ENCODE peak calls at places on chromosomes 16 and 17, in eight cellular contexts. One of them, this sample, is unnamed.

GRCh38 chr17:77529328-77529650 is 388.5 kb downstream of the SEC14L1 start:
- DNase-seq in tibial artery: no peak
- DNase-seq in NCI-H446: no peak
- DNase-seq in activated CD4-positive, CD25-positive, alpha-beta regulatory T cell: no peak
- DNase-seq in mucosa of gallbladder: no peak
- DNase-seq in lower leg skin: no peak
- DNase-seq in foreskin fibroblast: no peak
- DNase-seq in HEK293T: no peak
- DNase-seq in this sample: no peak

GRCh38 chr17:8125947-8126305 is 2.0 kb upstream of the HES7 start:
- DNase-seq in lower leg skin: no peak
- DNase-seq in NCI-H446: no peak
- DNase-seq in HEK293T: no peak
- DNase-seq in foreskin fibroblast: no peak
- DNase-seq in tibial artery: no peak
- DNase-seq in mucosa of gallbladder: no peak
- DNase-seq in activated CD4-positive, CD25-positive, alpha-beta regulatory T cell: no peak
- DNase-seq in this sample: no peak

GRCh38 chr16:81786321-81786720 is 7.2 kb downstream of the PLCG2 start:
- DNase-seq in lower leg skin: no peak
- DNase-seq in HEK293T: no peak
- DNase-seq in NCI-H446: no peak
- DNase-seq in tibial artery: no peak
- DNase-seq in foreskin fibroblast: no peak
- DNase-seq in mucosa of gallbladder: no peak
- DNase-seq in activated CD4-positive, CD25-positive, alpha-beta regulatory T cell: no peak
- DNase-seq in this sample: no peak

GRCh38 chr16:24834459-24835335 is 11.1 kb upstream of the SLC5A11 start:
- DNase-seq in NCI-H446: peak
- DNase-seq in mucosa of gallbladder: peak
- DNase-seq in foreskin fibroblast: peak
- DNase-seq in tibial artery: no peak
- DNase-seq in HEK293T: peak
- DNase-seq in lower leg skin: no peak
- DNase-seq in activated CD4-positive, CD25-positive, alpha-beta regulatory T cell: no peak
- DNase-seq in this sample: no peak

GRCh38 chr17:36931697-36932382 is 5.4 kb upstream of the LHX1 start:
- DNase-seq in NCI-H446: peak
- DNase-seq in HEK293T: no peak
- DNase-seq in activated CD4-positive, CD25-positive, alpha-beta regulatory T cell: no peak
- DNase-seq in foreskin fibroblast: no peak
- DNase-seq in tibial artery: no peak
- DNase-seq in mucosa of gallbladder: no peak
- DNase-seq in lower leg skin: no peak
- DNase-seq in this sample: no peak

GRCh38 chr17:73705594-73705993 is 61.3 kb upstream of the SDK2 start:
- DNase-seq in mucosa of gallbladder: peak
- DNase-seq in foreskin fibroblast: peak
- DNase-seq in HEK293T: no peak
- DNase-seq in tibial artery: no peak
- DNase-seq in lower leg skin: no peak
- DNase-seq in NCI-H446: peak
- DNase-seq in activated CD4-positive, CD25-positive, alpha-beta regulatory T cell: no peak
- DNase-seq in this sample: no peak

GRCh38 chr17:37752482-37752881 is 7.6 kb upstream of the HNF1B start:
- DNase-seq in NCI-H446: no peak
- DNase-seq in HEK293T: no peak
- DNase-seq in lower leg skin: no peak
- DNase-seq in foreskin fibroblast: peak
- DNase-seq in activated CD4-positive, CD25-positive, alpha-beta regulatory T cell: no peak
- DNase-seq in mucosa of gallbladder: peak
- DNase-seq in tibial artery: no peak
- DNase-seq in this sample: no peak

GRCh38 chr17:77923135-77923534 is 35.4 kb upstream of the TNRC6C start:
- DNase-seq in tibial artery: no peak
- DNase-seq in HEK293T: no peak
- DNase-seq in foreskin fibroblast: no peak
- DNase-seq in NCI-H446: no peak
- DNase-seq in mucosa of gallbladder: no peak
- DNase-seq in lower leg skin: no peak
- DNase-seq in activated CD4-positive, CD25-positive, alpha-beta regulatory T cell: no peak
- DNase-seq in this sample: no peak

GRCh38 chr17:77836557-77837041 is 121.9 kb upstream of the TNRC6C start:
- DNase-seq in activated CD4-positive, CD25-positive, alpha-beta regulatory T cell: no peak
- DNase-seq in foreskin fibroblast: peak
- DNase-seq in lower leg skin: no peak
- DNase-seq in mucosa of gallbladder: peak
- DNase-seq in HEK293T: no peak
- DNase-seq in NCI-H446: no peak
- DNase-seq in tibial artery: peak
- DNase-seq in this sample: no peak

GRCh38 chr17:79930077-79930785 is 91.0 kb upstream of the CBX4 start:
- DNase-seq in foreskin fibroblast: no peak
- DNase-seq in mucosa of gallbladder: no peak
- DNase-seq in activated CD4-positive, CD25-positive, alpha-beta regulatory T cell: no peak
- DNase-seq in NCI-H446: no peak
- DNase-seq in tibial artery: no peak
- DNase-seq in lower leg skin: no peak
- DNase-seq in HEK293T: no peak
- DNase-seq in this sample: no peak

GRCh38 chr17:41844971-41845370 is 7.3 kb downstream of the KLHL10 start:
- DNase-seq in foreskin fibroblast: no peak
- DNase-seq in activated CD4-positive, CD25-positive, alpha-beta regulatory T cell: no peak
- DNase-seq in mucosa of gallbladder: no peak
- DNase-seq in tibial artery: no peak
- DNase-seq in lower leg skin: no peak
- DNase-seq in NCI-H446: no peak
- DNase-seq in HEK293T: no peak
- DNase-seq in this sample: no peak

GRCh38 chr16:52016387-52016786 is 530.6 kb downstream of the TOX3 start:
- DNase-seq in HEK293T: no peak
- DNase-seq in foreskin fibroblast: no peak
- DNase-seq in activated CD4-positive, CD25-positive, alpha-beta regulatory T cell: no peak
- DNase-seq in mucosa of gallbladder: no peak
- DNase-seq in NCI-H446: no peak
- DNase-seq in tibial artery: no peak
- DNase-seq in lower leg skin: no peak
- DNase-seq in this sample: no peak

GRCh38 chr16:68257251-68257905 is 6.9 kb upstream of the SLC7A6 start:
- DNase-seq in activated CD4-positive, CD25-positive, alpha-beta regulatory T cell: no peak
- DNase-seq in lower leg skin: no peak
- DNase-seq in foreskin fibroblast: peak
- DNase-seq in HEK293T: no peak
- DNase-seq in mucosa of gallbladder: no peak
- DNase-seq in tibial artery: no peak
- DNase-seq in NCI-H446: no peak
- DNase-seq in this sample: no peak

GRCh38 chr16:11792404-11793260 is 4.4 kb downstream of the ZC3H7A start:
- DNase-seq in mucosa of gallbladder: no peak
- DNase-seq in lower leg skin: no peak
- DNase-seq in NCI-H446: peak
- DNase-seq in foreskin fibroblast: no peak
- DNase-seq in activated CD4-positive, CD25-positive, alpha-beta regulatory T cell: peak
- DNase-seq in HEK293T: no peak
- DNase-seq in tibial artery: no peak
- DNase-seq in this sample: no peak

GRCh38 chr16:84718-85452 is 6.9 kb downstream of the MPG start:
- DNase-seq in tibial artery: peak
- DNase-seq in foreskin fibroblast: peak
- DNase-seq in lower leg skin: peak
- DNase-seq in HEK293T: no peak
- DNase-seq in activated CD4-positive, CD25-positive, alpha-beta regulatory T cell: no peak
- DNase-seq in NCI-H446: no peak
- DNase-seq in mucosa of gallbladder: peak
- DNase-seq in this sample: peak

GRCh38 chr16:57801098-57801855 is 1.0 kb downstream of the KIFC3 start:
- DNase-seq in tibial artery: no peak
- DNase-seq in HEK293T: no peak
- DNase-seq in activated CD4-positive, CD25-positive, alpha-beta regulatory T cell: no peak
- DNase-seq in foreskin fibroblast: peak
- DNase-seq in mucosa of gallbladder: no peak
- DNase-seq in NCI-H446: no peak
- DNase-seq in lower leg skin: no peak
- DNase-seq in this sample: no peak

GRCh38 chr16:17556276-17557052 is 85.7 kb upstream of the XYLT1 start:
- DNase-seq in NCI-H446: peak
- DNase-seq in HEK293T: peak
- DNase-seq in lower leg skin: no peak
- DNase-seq in mucosa of gallbladder: no peak
- DNase-seq in tibial artery: no peak
- DNase-seq in foreskin fibroblast: peak
- DNase-seq in activated CD4-positive, CD25-positive, alpha-beta regulatory T cell: no peak
- DNase-seq in this sample: no peak

GRCh38 chr17:30586818-30587595 is 109.8 kb downstream of the GOSR1 start:
- DNase-seq in mucosa of gallbladder: no peak
- DNase-seq in tibial artery: no peak
- DNase-seq in NCI-H446: no peak
- DNase-seq in lower leg skin: no peak
- DNase-seq in HEK293T: no peak
- DNase-seq in activated CD4-positive, CD25-positive, alpha-beta regulatory T cell: no peak
- DNase-seq in foreskin fibroblast: peak
- DNase-seq in this sample: no peak

GRCh38 chr17:82843904-82844640 is 4.2 kb upstream of the ZNF750 start:
- DNase-seq in tibial artery: peak
- DNase-seq in HEK293T: no peak
- DNase-seq in foreskin fibroblast: no peak
- DNase-seq in NCI-H446: no peak
- DNase-seq in mucosa of gallbladder: no peak
- DNase-seq in lower leg skin: no peak
- DNase-seq in activated CD4-positive, CD25-positive, alpha-beta regulatory T cell: no peak
- DNase-seq in this sample: no peak

GRCh38 chr17:43951750-43952149 is 2.0 kb downstream of the PYY start:
- DNase-seq in mucosa of gallbladder: no peak
- DNase-seq in activated CD4-positive, CD25-positive, alpha-beta regulatory T cell: no peak
- DNase-seq in HEK293T: no peak
- DNase-seq in tibial artery: no peak
- DNase-seq in foreskin fibroblast: no peak
- DNase-seq in lower leg skin: no peak
- DNase-seq in NCI-H446: no peak
- DNase-seq in this sample: no peak

GRCh38 chr17:1412185-1413110 is 12.4 kb upstream of the YWHAE start:
- DNase-seq in activated CD4-positive, CD25-positive, alpha-beta regulatory T cell: no peak
- DNase-seq in tibial artery: peak
- DNase-seq in HEK293T: no peak
- DNase-seq in NCI-H446: no peak
- DNase-seq in foreskin fibroblast: no peak
- DNase-seq in lower leg skin: no peak
- DNase-seq in mucosa of gallbladder: peak
- DNase-seq in this sample: no peak

GRCh38 chr16:307691-308312 is 24.8 kb downstream of the PDIA2 start:
- DNase-seq in tibial artery: no peak
- DNase-seq in foreskin fibroblast: no peak
- DNase-seq in mucosa of gallbladder: no peak
- DNase-seq in NCI-H446: no peak
- DNase-seq in lower leg skin: no peak
- DNase-seq in HEK293T: no peak
- DNase-seq in activated CD4-positive, CD25-positive, alpha-beta regulatory T cell: no peak
- DNase-seq in this sample: no peak

GRCh38 chr17:38729368-38729885 is 714 bp upstream of the CISD3 start:
- DNase-seq in lower leg skin: no peak
- DNase-seq in tibial artery: no peak
- DNase-seq in NCI-H446: no peak
- DNase-seq in foreskin fibroblast: no peak
- DNase-seq in activated CD4-positive, CD25-positive, alpha-beta regulatory T cell: no peak
- DNase-seq in mucosa of gallbladder: no peak
- DNase-seq in HEK293T: no peak
- DNase-seq in this sample: no peak

GRCh38 chr16:84277244-84277823 is 17.3 kb upstream of the WFDC1 start:
- DNase-seq in NCI-H446: peak
- DNase-seq in mucosa of gallbladder: peak
- DNase-seq in activated CD4-positive, CD25-positive, alpha-beta regulatory T cell: peak
- DNase-seq in HEK293T: peak
- DNase-seq in tibial artery: peak
- DNase-seq in foreskin fibroblast: peak
- DNase-seq in lower leg skin: peak
- DNase-seq in this sample: peak

GRCh38 chr17:28405632-28406477 is at the start of gene SLC46A1:
- DNase-seq in NCI-H446: peak
- DNase-seq in activated CD4-positive, CD25-positive, alpha-beta regulatory T cell: peak
- DNase-seq in lower leg skin: no peak
- DNase-seq in foreskin fibroblast: no peak
- DNase-seq in tibial artery: peak
- DNase-seq in HEK293T: peak
- DNase-seq in mucosa of gallbladder: peak
- DNase-seq in this sample: peak

GRCh38 chr16:81912395-81912794 is 98.9 kb downstream of the SDR42E1 start:
- DNase-seq in foreskin fibroblast: no peak
- DNase-seq in tibial artery: no peak
- DNase-seq in HEK293T: no peak
- DNase-seq in lower leg skin: no peak
- DNase-seq in NCI-H446: no peak
- DNase-seq in mucosa of gallbladder: no peak
- DNase-seq in activated CD4-positive, CD25-positive, alpha-beta regulatory T cell: no peak
- DNase-seq in this sample: no peak

GRCh38 chr16:19860146-19861030 is 24.3 kb downstream of the GPRC5B start:
- DNase-seq in foreskin fibroblast: no peak
- DNase-seq in HEK293T: no peak
- DNase-seq in activated CD4-positive, CD25-positive, alpha-beta regulatory T cell: no peak
- DNase-seq in mucosa of gallbladder: no peak
- DNase-seq in NCI-H446: peak
- DNase-seq in lower leg skin: no peak
- DNase-seq in tibial artery: no peak
- DNase-seq in this sample: no peak

GRCh38 chr17:8892338-8892690 is 24.8 kb upstream of the PIK3R6 start:
- DNase-seq in tibial artery: no peak
- DNase-seq in HEK293T: no peak
- DNase-seq in activated CD4-positive, CD25-positive, alpha-beta regulatory T cell: no peak
- DNase-seq in foreskin fibroblast: no peak
- DNase-seq in NCI-H446: no peak
- DNase-seq in lower leg skin: no peak
- DNase-seq in mucosa of gallbladder: no peak
- DNase-seq in this sample: no peak

GRCh38 chr17:77723071-77723908 is 235.2 kb upstream of the TNRC6C start:
- DNase-seq in activated CD4-positive, CD25-positive, alpha-beta regulatory T cell: no peak
- DNase-seq in HEK293T: no peak
- DNase-seq in NCI-H446: peak
- DNase-seq in foreskin fibroblast: no peak
- DNase-seq in tibial artery: no peak
- DNase-seq in lower leg skin: no peak
- DNase-seq in mucosa of gallbladder: peak
- DNase-seq in this sample: no peak

GRCh38 chr17:82883461-82884031 is 43.7 kb upstream of the ZNF750 start:
- DNase-seq in mucosa of gallbladder: no peak
- DNase-seq in HEK293T: no peak
- DNase-seq in activated CD4-positive, CD25-positive, alpha-beta regulatory T cell: no peak
- DNase-seq in lower leg skin: no peak
- DNase-seq in tibial artery: no peak
- DNase-seq in foreskin fibroblast: no peak
- DNase-seq in NCI-H446: no peak
- DNase-seq in this sample: no peak

GRCh38 chr16:25264599-25264998 is 7.0 kb upstream of the ZKSCAN2 start:
- DNase-seq in HEK293T: no peak
- DNase-seq in lower leg skin: no peak
- DNase-seq in tibial artery: no peak
- DNase-seq in NCI-H446: peak
- DNase-seq in activated CD4-positive, CD25-positive, alpha-beta regulatory T cell: no peak
- DNase-seq in foreskin fibroblast: no peak
- DNase-seq in mucosa of gallbladder: no peak
- DNase-seq in this sample: no peak

GRCh38 chr17:74768069-74768762 is 7.9 kb downstream of the NAT9 start:
- DNase-seq in lower leg skin: no peak
- DNase-seq in activated CD4-positive, CD25-positive, alpha-beta regulatory T cell: no peak
- DNase-seq in mucosa of gallbladder: peak
- DNase-seq in foreskin fibroblast: peak
- DNase-seq in HEK293T: no peak
- DNase-seq in NCI-H446: peak
- DNase-seq in tibial artery: peak
- DNase-seq in this sample: no peak

This sample was measured in ureter.